ENCODE peak calls at places on chromosome 10, in four cellular contexts. Q, U, I and M are unnamed samples.

GRCh38 chr10:44965651-44966097 is 6.1 kb downstream of the RASSF4 start:
- DNase-seq in Q (no peak), U (no peak), I (no peak), M (no peak)

GRCh38 chr10:34644245-34644644 is 170.9 kb downstream of the PARD3 start:
- DNase-seq in Q (no peak), U (no peak), I (no peak), M (no peak)

GRCh38 chr10:99758241-99758891 is 24.1 kb upstream of the ABCC2 start:
- DNase-seq in Q (no peak), U (no peak), I (peak), M (no peak)

GRCh38 chr10:26869528-26869927 is 8.8 kb upstream of the ABI1 start:
- DNase-seq in Q (peak), U (no peak), I (peak), M (no peak)

GRCh38 chr10:22341190-22341935 is 3.9 kb upstream of the SPAG6 start:
- DNase-seq in Q (no peak), U (no peak), I (peak), M (no peak)

GRCh38 chr10:110781139-110781538 is 90.6 kb upstream of the PDCD4 start:
- DNase-seq in Q (no peak), U (no peak), I (no peak), M (no peak)

GRCh38 chr10:73859441-73860049 is 14.8 kb downstream of the CAMK2G start:
- DNase-seq in Q (no peak), U (no peak), I (peak), M (no peak)

GRCh38 chr10:80289451-80290287 is at the start of gene MAT1A:
- DNase-seq in Q (peak), U (no peak), I (peak), M (no peak)

GRCh38 chr10:88113657-88114272 is 250.3 kb downstream of the PTEN start:
- DNase-seq in Q (no peak), U (no peak), I (no peak), M (no peak)

GRCh38 chr10:49366460-49366859 is 29.4 kb downstream of the DRGX start:
- DNase-seq in Q (no peak), U (no peak), I (no peak), M (no peak)

GRCh38 chr10:49364747-49365146 is 31.1 kb downstream of the DRGX start:
- DNase-seq in Q (no peak), U (no peak), I (no peak), M (no peak)

GRCh38 chr10:49367600-49367999 is 28.3 kb downstream of the DRGX start:
- DNase-seq in Q (peak), U (no peak), I (no peak), M (no peak)

GRCh38 chr10:49365275-49365674 is 30.6 kb downstream of the DRGX start:
- DNase-seq in Q (no peak), U (no peak), I (no peak), M (no peak)

GRCh38 chr10:49365675-49366415 is 30.0 kb downstream of the DRGX start:
- DNase-seq in Q (no peak), U (no peak), I (no peak), M (no peak)
- TF ChIP-seq CTCF in Q (peak), U (no peak), I (no peak), M (no peak)

GRCh38 chr10:133393401-133394063 is 425 bp upstream of the MTG1 start:
- DNase-seq in Q (no peak), U (peak), I (no peak), M (no peak)

GRCh38 chr10:133394801-133395221 is 854 bp downstream of the MTG1 start:
- DNase-seq in Q (no peak), U (peak), I (no peak), M (no peak)

GRCh38 chr10:133391761-133392518 is 2.0 kb upstream of the MTG1 start:
- DNase-seq in Q (no peak), U (peak), I (no peak), M (no peak)

GRCh38 chr10:133396035-133396624 is 2.2 kb downstream of the MTG1 start:
- DNase-seq in Q (no peak), U (peak), I (no peak), M (no peak)

DNA sequence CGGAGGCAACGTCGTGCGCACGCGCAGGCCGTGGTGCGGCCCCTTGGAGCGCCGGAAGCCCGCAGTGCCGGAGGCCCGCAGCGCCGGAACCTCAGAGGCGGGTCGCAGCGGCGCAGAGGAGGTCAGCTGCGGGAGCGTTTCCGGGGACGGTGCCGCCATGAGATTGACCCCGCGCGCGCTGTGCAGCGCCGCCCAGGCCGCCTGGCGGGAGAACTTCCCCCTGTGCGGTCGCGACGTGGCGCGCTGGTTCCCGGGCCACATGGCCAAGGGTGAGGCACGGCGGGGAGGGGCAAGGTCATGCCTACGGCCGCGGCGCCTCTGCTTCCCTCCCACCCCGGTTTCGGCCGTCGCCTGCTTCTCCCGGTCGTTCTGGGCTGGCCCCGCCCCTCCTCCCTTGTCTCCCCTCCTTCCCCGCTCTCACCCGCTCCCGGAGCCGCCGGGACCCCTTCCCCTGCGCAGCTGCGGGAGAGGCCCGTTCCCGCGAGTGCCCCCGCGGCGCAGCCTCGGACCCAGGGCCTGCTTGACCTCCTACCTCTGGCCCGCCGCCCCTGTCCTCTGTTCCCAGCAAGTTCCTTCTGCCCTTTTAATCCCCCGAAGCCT is at the start of gene MTG1:
- DNase-seq in Q (peak), U (peak), I (peak), M (peak)
- TF ChIP-seq CTCF in Q (peak), U (no peak), I (no peak), M (peak)

GRCh38 chr10:66844176-66844947 is 81.5 kb upstream of the LRRTM3 start:
- DNase-seq in Q (no peak), U (no peak), I (peak), M (no peak)
- TF ChIP-seq CTCF in Q (no peak), U (no peak), I (peak), M (no peak)

DNA sequence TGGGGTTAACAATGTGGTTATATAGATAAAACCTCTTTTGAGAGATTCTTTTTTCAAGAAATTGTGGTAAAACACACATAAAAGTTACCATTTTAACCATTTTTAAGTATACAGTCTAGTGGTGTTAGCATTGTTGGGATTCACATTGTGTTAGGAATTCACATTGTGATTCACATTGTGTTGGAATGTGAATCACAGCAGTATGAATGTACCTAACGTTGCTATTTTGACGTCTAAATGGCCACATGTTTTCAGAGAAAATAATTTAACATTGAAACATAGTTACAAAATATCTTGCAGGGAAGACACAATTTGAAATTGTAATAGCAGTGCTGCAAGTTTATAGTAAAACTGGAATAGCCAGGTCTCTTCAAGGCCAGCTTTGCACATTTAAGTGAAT is 129.0 kb downstream of the BICC1 start:
- DNase-seq in Q (no peak), U (no peak), I (peak), M (no peak)
- TF ChIP-seq CTCF in Q (no peak), U (no peak), I (no peak), M (no peak)